ENCODE peak calls at places on chromosomes 1 and 21, in ten cellular contexts. F is sigmoid colon; Q is psoas muscle; G is GM23248; Z is CD8-positive, alpha-beta memory T cell; P is H7; O is SK-N-SH; C is AG04449; W is left lung; U is mesendoderm. V is an unnamed sample.

GRCh38 chr21:43716376-43717165 is 2.4 kb upstream of the PDXK start:
- DNase-seq in F (no peak), Q (peak), G (peak), Z (no peak), P (no peak), O (no peak), C (no peak), W (no peak), U (no peak), V (peak)

GRCh38 chr1:240413732-240414131 is 198.2 kb downstream of the GREM2 start:
- DNase-seq in F (no peak), Q (no peak), G (peak), Z (no peak), P (no peak), O (no peak), C (no peak), W (no peak), U (no peak), V (no peak)

GRCh38 chr1:214566158-214567104 is 15.0 kb upstream of the PTPN14 start:
- DNase-seq in F (no peak), Q (no peak), G (peak), Z (no peak), P (no peak), O (no peak), C (no peak), W (no peak), U (no peak), V (peak)

GRCh38 chr1:240149488-240150094 is 57.9 kb downstream of the FMN2 start:
- DNase-seq in F (no peak), Q (no peak), G (peak), Z (no peak), P (peak), O (peak), C (no peak), W (no peak), U (peak), V (peak)

GRCh38 chr1:105137543-105138444 is 1388.1 kb downstream of the AMY1C start:
- DNase-seq in F (no peak), Q (no peak), G (peak), Z (no peak), P (peak), O (peak), C (no peak), W (no peak), U (peak), V (peak)

GRCh38 chr1:87399264-87399663 is 70.6 kb downstream of the LMO4 start:
- DNase-seq in F (no peak), Q (no peak), G (peak), Z (no peak), P (no peak), O (no peak), C (no peak), W (no peak), U (no peak), V (no peak)

GRCh38 chr1:180343931-180344406 is 113.9 kb downstream of the LHX4 start:
- DNase-seq in F (no peak), Q (peak), G (peak), Z (no peak), P (no peak), O (peak), C (peak), W (no peak), U (no peak), V (peak)

GRCh38 chr1:56370513-56370912 is 208.8 kb downstream of the PLPP3 start:
- DNase-seq in F (no peak), Q (no peak), G (no peak), Z (no peak), P (peak), O (no peak), C (no peak), W (no peak), U (no peak), V (no peak)

GRCh38 chr1:211114446-211114845 is 19.5 kb downstream of the KCNH1 start:
- DNase-seq in F (no peak), Q (no peak), G (no peak), Z (no peak), P (no peak), O (no peak), C (no peak), W (no peak), U (no peak), V (no peak)

GRCh38 chr1:29462096-29462495 is 225.8 kb downstream of the PTPRU start:
- DNase-seq in F (peak), Q (no peak), G (no peak), Z (no peak), P (peak), O (no peak), C (no peak), W (no peak), U (no peak), V (no peak)

GRCh38 chr1:212470059-212470458 is 37.3 kb downstream of the NENF start:
- DNase-seq in F (peak), Q (peak), G (peak), Z (no peak), P (no peak), O (no peak), C (peak), W (no peak), U (no peak), V (peak)

GRCh38 chr21:15240846-15241245 is 176.0 kb upstream of the NRIP1 start:
- DNase-seq in F (no peak), Q (no peak), G (no peak), Z (no peak), P (no peak), O (no peak), C (no peak), W (no peak), U (no peak), V (no peak)

GRCh38 chr1:23592209-23592905 is 33.1 kb upstream of the ID3 start:
- DNase-seq in F (no peak), Q (no peak), G (peak), Z (no peak), P (no peak), O (no peak), C (no peak), W (no peak), U (no peak), V (peak)

GRCh38 chr1:47598357-47598756 is 160.5 kb downstream of the FOXD2 start:
- DNase-seq in F (no peak), Q (no peak), G (no peak), Z (no peak), P (no peak), O (no peak), C (no peak), W (peak), U (no peak), V (peak)

GRCh38 chr1:223233019-223233409 is 90.0 kb upstream of the TLR5 start:
- DNase-seq in F (no peak), Q (no peak), G (no peak), Z (no peak), P (no peak), O (no peak), C (no peak), W (no peak), U (peak), V (no peak)

GRCh38 chr1:115980998-115981993 is 5.0 kb downstream of the SLC22A15 start:
- DNase-seq in F (no peak), Q (no peak), G (peak), Z (no peak), P (peak), O (peak), C (no peak), W (no peak), U (peak), V (peak)

GRCh38 chr1:41341365-41341683 is 19.9 kb upstream of the FOXO6 start:
- DNase-seq in F (no peak), Q (no peak), G (no peak), Z (no peak), P (no peak), O (no peak), C (no peak), W (no peak), U (peak), V (no peak)

GRCh38 chr21:42522271-42522670 is 8.6 kb downstream of the SLC37A1 start:
- DNase-seq in F (peak), Q (no peak), G (no peak), Z (no peak), P (no peak), O (no peak), C (no peak), W (peak), U (no peak), V (no peak)

GRCh38 chr21:40208206-40208950 is 341.1 kb downstream of the PCP4 start:
- DNase-seq in F (no peak), Q (no peak), G (no peak), Z (no peak), P (no peak), O (no peak), C (no peak), W (no peak), U (no peak), V (no peak)

GRCh38 chr1:8285103-8285502 is 32.8 kb upstream of the SLC45A1 start:
- DNase-seq in F (no peak), Q (no peak), G (no peak), Z (no peak), P (no peak), O (no peak), C (no peak), W (no peak), U (no peak), V (no peak)

GRCh38 chr1:208007938-208008342 is 97.0 kb upstream of the CD34 start:
- DNase-seq in F (no peak), Q (no peak), G (peak), Z (no peak), P (no peak), O (no peak), C (no peak), W (no peak), U (no peak), V (no peak)

DNA sequence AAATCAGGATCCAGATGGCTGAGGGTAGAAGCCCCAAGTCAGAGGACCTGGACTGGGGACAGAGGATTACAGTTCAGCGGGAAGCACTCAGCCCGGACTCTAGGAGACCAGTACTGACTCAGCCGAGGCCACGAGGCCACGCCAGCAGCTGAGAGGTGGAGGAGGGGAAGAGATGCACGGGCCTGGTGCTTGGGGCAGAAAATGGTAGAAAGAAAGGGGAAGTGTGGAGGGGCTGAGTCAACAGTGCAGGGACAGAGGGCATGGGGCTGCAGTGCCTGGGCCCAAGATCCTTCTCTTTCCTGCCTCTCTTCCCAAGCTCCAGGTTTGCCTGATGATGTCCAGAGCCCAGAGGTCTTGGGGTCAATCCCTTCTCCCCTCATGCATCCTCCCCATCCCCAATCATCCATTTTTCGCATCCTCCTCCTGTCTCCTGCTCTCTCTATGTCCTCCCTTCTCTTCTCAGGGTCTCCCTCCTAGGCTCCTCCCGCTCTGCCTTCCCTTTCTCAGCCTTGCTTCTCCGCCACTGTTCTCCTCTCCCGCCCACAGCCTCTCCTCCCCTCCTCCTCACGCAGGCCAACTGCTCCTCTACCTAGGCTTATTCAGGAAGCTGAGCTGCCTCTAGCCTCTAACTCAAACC is 7.7 kb downstream of the ARHGEF2 start:
- DNase-seq in F (peak), Q (peak), G (peak), Z (no peak), P (peak), O (no peak), C (no peak), W (peak), U (peak), V (peak)
- H3K4me3 ChIP-seq in F (no peak), Q (no peak), G (peak), Z (no peak), P (no peak), O (no peak), C (no peak), W (no peak), U (no peak), V (no peak)

DNA sequence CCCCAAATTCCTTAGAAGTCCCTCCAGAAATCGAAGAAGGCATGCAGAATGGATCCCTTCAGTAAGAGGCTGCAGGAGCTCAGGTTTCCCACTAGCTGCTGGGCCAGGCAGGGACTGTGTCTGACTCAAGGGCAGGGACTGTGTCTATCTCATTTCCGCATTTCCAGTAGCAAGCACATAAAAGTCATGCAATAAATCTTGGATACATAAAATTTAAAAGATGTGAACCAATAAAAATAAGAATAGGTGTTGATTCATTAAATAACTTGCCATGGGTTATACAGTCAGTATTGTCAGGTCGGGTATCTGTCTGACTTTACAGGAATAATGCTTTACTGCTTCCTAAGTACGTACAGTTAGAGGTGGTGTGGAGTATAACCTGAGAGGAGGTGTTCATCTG is 15.2 kb downstream of the PM20D1 start:
- DNase-seq in F (no peak), Q (no peak), G (no peak), Z (no peak), P (no peak), O (no peak), C (no peak), W (no peak), U (no peak), V (no peak)
- H3K4me3 ChIP-seq in F (no peak), Q (no peak), G (no peak), Z (no peak), P (no peak), O (no peak), C (no peak), W (no peak), U (no peak), V (no peak)

GRCh38 chr1:11562664-11563063 is 83.7 kb downstream of the DISP3 start:
- DNase-seq in F (no peak), Q (no peak), G (no peak), Z (no peak), P (no peak), O (no peak), C (no peak), W (no peak), U (no peak), V (no peak)

GRCh38 chr1:11564237-11564636 is 85.3 kb downstream of the DISP3 start:
- DNase-seq in F (no peak), Q (no peak), G (no peak), Z (no peak), P (no peak), O (no peak), C (no peak), W (no peak), U (peak), V (no peak)

GRCh38 chr1:11561740-11562139 is 82.8 kb downstream of the DISP3 start:
- DNase-seq in F (no peak), Q (no peak), G (no peak), Z (no peak), P (no peak), O (no peak), C (no peak), W (no peak), U (no peak), V (no peak)

GRCh38 chr1:11566042-11566825 is 87.3 kb downstream of the DISP3 start:
- DNase-seq in F (no peak), Q (no peak), G (no peak), Z (no peak), P (no peak), O (no peak), C (no peak), W (no peak), U (no peak), V (no peak)

GRCh38 chr1:11563560-11564069 is 84.7 kb downstream of the DISP3 start:
- DNase-seq in F (no peak), Q (no peak), G (peak), Z (no peak), P (peak), O (peak), C (peak), W (no peak), U (peak), V (peak)
- H3K4me3 ChIP-seq in F (no peak), Q (no peak), G (no peak), Z (no peak), P (no peak), O (no peak), C (no peak), W (no peak), U (no peak), V (no peak)

DNA sequence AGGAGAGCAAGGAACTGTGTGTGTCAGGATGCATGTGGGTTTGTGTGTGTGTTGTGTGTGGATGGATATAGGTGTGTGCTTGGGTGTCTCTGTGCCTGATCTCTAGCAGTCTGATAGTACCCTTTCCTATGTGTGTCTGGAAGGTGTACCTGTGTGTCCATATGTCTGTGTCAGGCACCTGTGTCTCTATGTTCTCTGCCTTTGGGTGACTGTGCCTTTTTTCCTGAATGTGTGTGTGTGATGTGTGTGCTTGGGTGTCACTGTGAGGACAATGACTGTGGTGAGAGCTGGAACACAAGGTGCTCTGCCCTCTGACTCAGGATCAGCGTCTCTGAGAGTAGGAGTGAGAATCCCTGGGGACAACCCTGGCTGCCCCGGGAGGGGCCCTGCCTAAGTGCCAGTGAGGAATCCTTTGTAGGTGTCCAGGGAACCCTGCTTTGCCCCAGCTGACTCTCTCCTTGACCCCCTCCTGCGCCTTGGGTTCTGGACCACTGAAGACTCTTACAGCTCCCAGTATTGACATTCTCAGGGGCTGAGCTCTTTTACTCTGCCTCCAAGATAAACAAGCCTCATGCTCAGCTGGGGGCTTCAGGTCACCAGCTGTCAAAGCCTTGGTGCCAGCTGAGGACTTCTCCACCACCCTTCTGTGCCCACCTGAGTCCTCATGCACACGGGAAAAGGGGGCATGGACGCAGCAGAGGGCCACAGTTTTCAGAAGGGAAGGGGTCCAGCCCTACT is 710 bp upstream of the EFNA3 start:
- DNase-seq in F (peak), Q (no peak), G (peak), Z (no peak), P (no peak), O (no peak), C (no peak), W (peak), U (no peak), V (no peak)
- H3K4me3 ChIP-seq in F (no peak), Q (peak), G (peak), Z (no peak), P (peak), O (no peak), C (no peak), W (no peak), U (no peak), V (peak)

DNA sequence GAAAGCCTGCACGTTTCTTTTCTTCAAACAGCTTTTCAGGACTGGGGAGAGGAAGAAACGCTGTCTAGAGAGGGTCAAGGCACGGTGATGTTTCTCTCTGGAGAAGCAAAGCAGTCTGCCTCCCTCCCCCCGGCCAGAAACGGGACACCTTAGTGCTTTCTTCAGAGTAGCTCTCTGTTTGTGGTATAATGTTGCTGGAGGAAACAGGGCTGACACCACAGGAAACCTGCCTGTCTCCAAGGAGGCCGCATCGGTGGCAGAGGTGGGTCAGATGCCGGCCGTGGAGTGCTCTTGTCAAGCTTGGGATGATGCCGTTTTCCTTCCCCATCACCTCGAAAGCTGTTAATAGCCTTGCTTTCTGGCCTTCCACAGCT is 139.4 kb downstream of the DHRS3 start:
- DNase-seq in F (no peak), Q (no peak), G (no peak), Z (peak), P (no peak), O (no peak), C (no peak), W (no peak), U (no peak), V (no peak)
- H3K4me3 ChIP-seq in F (no peak), Q (peak), G (no peak), Z (peak), P (no peak), O (no peak), C (no peak), W (no peak), U (no peak), V (peak)

GRCh38 chr1:72285074-72285425 is 2.7 kb upstream of the NEGR1 start:
- DNase-seq in F (peak), Q (no peak), G (peak), Z (no peak), P (no peak), O (no peak), C (no peak), W (no peak), U (no peak), V (peak)
- H3K4me3 ChIP-seq in F (peak), Q (peak), G (peak), Z (no peak), P (peak), O (peak), C (peak), W (peak), U (no peak), V (peak)

GRCh38 chr1:203407301-203407700 is 56.4 kb upstream of the FMOD start:
- DNase-seq in F (no peak), Q (no peak), G (peak), Z (no peak), P (no peak), O (no peak), C (no peak), W (no peak), U (no peak), V (no peak)
- H3K4me3 ChIP-seq in F (no peak), Q (no peak), G (no peak), Z (no peak), P (no peak), O (no peak), C (no peak), W (no peak), U (no peak), V (no peak)

DNA sequence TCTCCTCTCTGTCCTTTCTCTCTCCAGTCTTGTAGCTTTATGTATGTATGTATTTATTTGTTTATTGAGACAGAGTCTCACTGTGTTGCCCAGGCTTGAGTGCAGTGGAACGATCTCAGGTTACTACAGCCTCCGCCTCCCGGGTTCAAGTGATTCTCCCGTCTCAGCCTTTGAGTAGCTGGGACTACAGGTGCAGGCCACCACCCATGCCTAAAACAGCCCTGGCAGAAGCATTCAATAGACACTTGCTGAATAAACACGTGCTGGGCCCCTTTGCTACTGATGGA is 2.5 kb downstream of the KIAA2013 start:
- DNase-seq in F (no peak), Q (no peak), G (no peak), Z (no peak), P (no peak), O (no peak), C (no peak), W (no peak), U (no peak), V (no peak)
- H3K4me3 ChIP-seq in F (no peak), Q (peak), G (peak), Z (no peak), P (no peak), O (peak), C (peak), W (peak), U (no peak), V (no peak)

V was measured in SJCRH30.